ENCODE peak calls at places on chromosomes 16 and 17, in seven cellular contexts. P is stomach, Q is osteoblast, I is GM12865, V is fibroblast of lung, G is endothelial cell, L is foreskin keratinocyte. U is an unnamed sample.

GRCh38 chr17:17204041-17204591 is 2.0 kb downstream of the PLD6 start:
- DNase-seq in I (peak; percentile 13), V (no peak), Q (peak; percentile 58), L (no peak), P (peak; percentile 34), G (no peak), U (no peak)

GRCh38 chr17:9467518-9467917 is 108.1 kb downstream of the STX8 start:
- DNase-seq in L (no peak), G (peak; percentile 28), I (no peak), Q (peak; percentile 13), V (no peak), P (no peak), U (no peak)

GRCh38 chr16:62283-62682 is 8.7 kb downstream of the SNRNP25 start:
- DNase-seq in L (no peak), G (no peak), I (no peak), Q (no peak), V (no peak), P (no peak), U (no peak)

GRCh38 chr16:66304151-66304550 is 62.3 kb upstream of the CDH5 start:
- DNase-seq in I (no peak), L (no peak), Q (no peak), P (peak; percentile 20), G (no peak), V (no peak), U (no peak)

GRCh38 chr17:38511126-38512108 is 83.2 kb downstream of the ARHGAP23 start:
- DNase-seq in I (no peak), V (peak; percentile 74), G (no peak), P (no peak), Q (peak; percentile 97), L (peak; percentile 50), U (peak; percentile 14)

GRCh38 chr16:67878846-67879245 is 5.8 kb upstream of the NRN1L start:
- DNase-seq in G (no peak), L (no peak), P (no peak), I (no peak), V (no peak), Q (peak; percentile 53), U (no peak)

GRCh38 chr17:50420419-50421112 is 5.5 kb upstream of the ACSF2 start:
- DNase-seq in G (no peak), V (no peak), Q (peak; percentile 58), L (no peak), I (no peak), P (no peak), U (no peak)

GRCh38 chr17:78368348-78368747 is 8.5 kb upstream of the SOCS3 start:
- DNase-seq in P (no peak), Q (peak; percentile 21), V (no peak), G (no peak), L (no peak), I (no peak), U (no peak)

GRCh38 chr17:61002316-61002736 is 324.7 kb downstream of the BCAS3 start:
- DNase-seq in P (no peak), V (peak; percentile 55), I (peak; percentile 48), L (peak; percentile 11), Q (peak; percentile 10), G (no peak), U (peak; percentile 10)

GRCh38 chr17:61005358-61005757 is 327.7 kb downstream of the BCAS3 start:
- DNase-seq in P (no peak), I (no peak), V (no peak), L (no peak), G (no peak), Q (no peak), U (no peak)

DNA sequence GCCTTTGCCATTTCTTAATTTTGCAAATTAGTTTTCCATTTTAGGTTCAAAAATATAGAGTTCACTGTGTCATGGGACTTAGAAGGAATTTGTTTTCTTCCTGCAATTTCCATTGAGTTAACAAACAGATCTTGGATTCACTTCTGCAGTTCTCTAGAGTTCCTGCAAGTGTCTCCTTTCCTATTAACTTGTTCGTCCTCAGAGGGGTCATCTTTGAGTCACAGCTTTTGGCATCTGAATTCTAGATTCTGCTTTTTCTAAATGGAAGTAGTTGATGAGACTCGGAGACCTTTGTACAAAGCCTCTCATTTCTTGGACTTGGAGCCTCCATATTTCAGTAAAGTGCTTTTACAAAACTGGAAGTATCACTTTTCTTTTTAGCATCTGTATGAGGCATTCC is 323.3 kb downstream of the BCAS3 start:
- DNase-seq in G (no peak), P (no peak), L (no peak), V (peak; percentile 53), I (no peak), Q (peak; percentile 37), U (no peak)
- TF ChIP-seq CTCF in G (no peak), P (no peak), L (peak; percentile 19), V (peak; percentile 62), I (peak; percentile 3), Q (peak; percentile 54), U (no peak)

DNA sequence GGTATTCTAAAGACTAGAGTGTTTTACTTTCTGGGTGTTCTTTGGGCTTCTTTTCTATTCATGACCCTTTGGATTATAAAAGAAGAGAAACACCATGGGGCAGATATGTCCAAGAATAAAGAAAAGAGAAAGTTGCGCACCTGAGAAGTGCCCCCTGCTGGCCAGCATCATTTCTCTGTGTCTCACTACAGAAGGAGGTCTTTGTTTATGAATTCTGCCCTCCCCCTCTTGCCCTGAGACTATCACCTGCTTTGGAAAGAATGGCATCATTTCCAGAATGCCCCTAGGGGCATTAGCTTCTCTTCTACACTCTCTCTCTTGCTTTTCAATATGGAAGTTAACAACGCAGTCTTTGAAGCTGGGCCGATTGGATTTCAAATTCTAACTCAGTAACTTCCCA is 45.0 kb downstream of the CDH13 start:
- DNase-seq in Q (no peak), I (peak; percentile 45), P (no peak), G (no peak), V (no peak), L (no peak), U (no peak)
- TF ChIP-seq CTCF in Q (peak; percentile 52), I (peak; percentile 52), P (no peak), G (peak; percentile 68), V (peak; percentile 35), L (peak; percentile 51), U (peak; percentile 6)

DNA sequence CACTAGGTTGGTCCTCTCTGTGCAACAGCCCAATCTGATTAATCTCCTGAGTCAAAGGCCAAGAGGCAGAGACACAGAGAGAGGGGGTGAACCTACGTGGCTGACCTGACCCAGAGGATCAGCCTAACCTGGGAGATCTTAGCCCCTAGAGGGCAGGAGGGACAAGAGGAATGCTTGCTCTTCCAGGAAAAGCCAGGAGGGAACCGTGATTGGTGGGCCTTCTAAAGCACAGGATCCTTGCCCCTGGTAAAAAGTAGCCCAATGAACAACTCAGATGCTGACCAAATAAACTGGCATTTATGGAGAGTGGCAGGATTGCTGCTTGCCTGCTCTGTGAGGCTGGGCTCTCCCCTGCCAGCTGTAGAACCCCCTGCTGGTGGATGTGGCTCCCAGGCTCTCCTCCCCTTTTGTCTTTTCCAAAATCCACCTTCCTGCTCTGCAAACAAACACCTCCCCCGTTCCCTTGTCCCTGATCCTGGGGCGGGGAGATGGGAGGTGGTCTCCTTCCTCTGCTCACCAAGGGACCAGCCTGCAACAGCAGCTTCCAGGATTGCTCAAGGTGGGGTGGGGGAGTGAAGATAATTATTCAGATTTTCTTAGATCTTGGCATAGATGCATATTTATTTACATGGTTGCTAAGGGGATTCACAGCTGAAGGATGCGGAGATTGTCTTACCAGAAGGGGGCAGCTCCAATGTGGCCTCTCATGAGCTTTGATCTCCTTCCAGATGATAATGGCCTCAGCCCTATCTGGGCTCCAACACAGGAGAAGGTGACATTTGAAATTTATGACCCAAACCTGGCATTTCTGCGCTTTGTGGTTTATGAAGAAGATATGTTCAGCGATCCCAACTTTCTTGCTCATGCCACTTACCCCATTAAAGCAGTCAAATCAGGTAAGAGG is 71.9 kb downstream of the SDR42E1 start:
- DNase-seq in V (no peak), Q (no peak), P (no peak), L (no peak), I (no peak), G (peak; percentile 26), U (no peak)
- TF ChIP-seq CTCF in V (peak; percentile 5), Q (no peak), P (no peak), L (peak; percentile 3), I (no peak), G (no peak), U (no peak)

DNA sequence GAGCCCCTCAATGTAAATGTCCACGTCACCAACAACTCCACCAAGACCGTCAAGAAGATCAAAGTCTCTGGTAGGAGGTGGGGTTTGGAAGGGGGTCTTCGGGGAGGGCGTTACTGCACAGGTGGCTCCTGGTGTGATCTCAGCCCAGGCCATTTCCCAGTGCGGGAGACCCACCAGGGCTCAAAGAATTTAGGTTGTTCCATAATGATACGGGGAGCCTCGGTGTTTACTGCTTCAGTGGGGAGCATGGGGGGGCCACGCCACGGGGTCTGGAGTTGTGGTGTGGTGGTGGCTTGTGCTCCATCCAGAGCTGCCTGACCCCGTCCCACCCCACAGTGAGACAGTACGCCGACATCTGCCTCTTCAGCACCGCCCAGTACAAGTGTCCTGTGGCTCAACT is 7.8 kb downstream of the ARRB2 start:
- DNase-seq in I (no peak), P (no peak), V (no peak), G (no peak), L (no peak), Q (peak; percentile 67), U (no peak)
- TF ChIP-seq CTCF in I (no peak), P (no peak), V (no peak), G (no peak), L (no peak), Q (no peak), U (no peak)

GRCh38 chr17:80283116-80283852 is 22.6 kb downstream of the RNF213 start:
- DNase-seq in G (no peak), Q (peak; percentile 62), L (no peak), I (no peak), V (no peak), P (no peak), U (no peak)

GRCh38 chr17:80277751-80278671 is 17.4 kb downstream of the RNF213 start:
- DNase-seq in V (peak; percentile 17), G (peak; percentile 41), P (no peak), L (no peak), I (no peak), Q (peak; percentile 82), U (no peak)

GRCh38 chr17:80281516-80281915 is 20.9 kb downstream of the RNF213 start:
- DNase-seq in I (no peak), V (no peak), G (no peak), L (no peak), P (no peak), Q (no peak), U (no peak)

GRCh38 chr17:80284631-80285030 is 24.0 kb downstream of the RNF213 start:
- DNase-seq in G (no peak), Q (peak; percentile 46), L (no peak), P (no peak), I (no peak), V (no peak), U (no peak)

GRCh38 chr17:80279895-80280294 is 19.2 kb downstream of the RNF213 start:
- DNase-seq in L (no peak), Q (peak; percentile 99), G (no peak), I (no peak), V (peak; percentile 90), P (no peak), U (no peak)
- TF ChIP-seq CTCF in L (no peak), Q (peak; percentile 22), G (no peak), I (no peak), V (peak; percentile 24), P (no peak), U (no peak)

GRCh38 chr16:5056347-5056746 is 9.4 kb downstream of the C16orf89 start:
- DNase-seq in V (no peak), I (peak; percentile 72), P (peak; percentile 29), L (peak; percentile 18), G (peak; percentile 53), Q (peak; percentile 88), U (peak; percentile 66)
- TF ChIP-seq CTCF in V (peak; percentile 50), I (peak; percentile 80), P (no peak), L (peak; percentile 64), G (peak; percentile 10), Q (peak; percentile 51), U (peak; percentile 70)